ENCODE peak calls at places on chromosomes 2 and 18, in ten cellular contexts. R is left ventricle myocardium inferior, W is fibroblast of mammary gland, I is cardiac muscle cell, Z is tibial artery, J is heart right ventricle, H is OCI-LY7, K is lower lobe of right lung, Y is A549, X is cardiac fibroblast. D is an unnamed sample.

GRCh38 chr2:2830576-2830975 is 499.5 kb upstream of the MYT1L start:
- DNase-seq in X (no peak), Z (no peak), R (no peak), K (no peak), H (no peak), I (no peak), W (no peak), J (peak; percentile 0), Y (no peak), D (peak; percentile 41)

GRCh38 chr2:69645026-69645425 is 1.5 kb upstream of the AAK1 start:
- DNase-seq in X (no peak), I (no peak), Z (no peak), R (no peak), K (no peak), J (no peak), Y (no peak), H (peak; percentile 12), W (no peak), D (no peak)

GRCh38 chr18:29076645-29077044 is 899.7 kb upstream of the CDH2 start:
- DNase-seq in H (no peak), I (no peak), K (no peak), R (no peak), Y (no peak), W (no peak), J (no peak), X (no peak), Z (no peak), D (no peak)

GRCh38 chr2:191757256-191757655 is 79.3 kb downstream of the NABP1 start:
- DNase-seq in W (peak; percentile 12), K (no peak), J (no peak), Y (no peak), Z (no peak), I (no peak), H (no peak), R (no peak), X (no peak), D (no peak)

GRCh38 chr2:19349911-19350677 is 8.3 kb downstream of the OSR1 start:
- DNase-seq in Z (peak; percentile 85), K (peak; percentile 68), X (peak; percentile 58), I (peak; percentile 64), R (peak; percentile 55), H (peak; percentile 8), W (no peak), J (peak; percentile 47), Y (peak; percentile 58), D (peak; percentile 90)

GRCh38 chr2:27830616-27831120 is 59.1 kb downstream of the MRPL33 start:
- DNase-seq in R (no peak), K (no peak), W (no peak), I (no peak), X (no peak), Y (no peak), Z (no peak), H (no peak), J (no peak), D (no peak)

GRCh38 chr2:96119389-96119751 is 3.0 kb upstream of the ADRA2B start:
- DNase-seq in H (no peak), R (peak; percentile 4), Z (no peak), X (no peak), K (no peak), W (no peak), I (no peak), Y (no peak), J (no peak), D (peak; percentile 50)

GRCh38 chr2:23926289-23926749 is 604 bp downstream of the ATAD2B start:
- DNase-seq in H (peak; percentile 60), K (peak; percentile 71), R (peak; percentile 40), W (no peak), X (peak; percentile 28), Y (no peak), Z (no peak), J (no peak), I (no peak), D (peak; percentile 91)

GRCh38 chr2:75317316-75317715 is 118.0 kb upstream of the TACR1 start:
- DNase-seq in K (no peak), Z (no peak), H (no peak), Y (no peak), R (no peak), W (no peak), X (no peak), J (no peak), I (no peak), D (no peak)

GRCh38 chr2:202221873-202222272 is 16.5 kb downstream of the SUMO1 start:
- DNase-seq in Y (no peak), I (peak; percentile 17), Z (no peak), K (no peak), R (no peak), H (no peak), W (no peak), X (peak; percentile 13), J (no peak), D (no peak)

GRCh38 chr18:12973562-12974213 is 17.5 kb upstream of the CEP192 start:
- DNase-seq in I (no peak), J (no peak), K (no peak), W (peak; percentile 14), R (no peak), X (no peak), Y (no peak), H (no peak), Z (no peak), D (no peak)

GRCh38 chr2:217858519-217859466 is 144.0 kb downstream of the TNS1 start:
- DNase-seq in H (no peak), J (peak; percentile 93), X (peak; percentile 98), K (no peak), Z (peak; percentile 96), R (peak; percentile 88), I (peak; percentile 97), Y (peak; percentile 21), W (peak; percentile 95), D (peak; percentile 69)
- H3K4me3 ChIP-seq in H (no peak overlapping the region), J (peak overlapping the region; percentile 57), X (peak overlapping the region; percentile 17), K (peak overlapping the region; percentile 41), Z (peak overlapping the region; percentile 19), R (peak overlapping the region; percentile 72), I (peak overlapping the region; percentile 19), Y (no peak overlapping the region), W (no peak overlapping the region), D (no peak overlapping the region)

DNA sequence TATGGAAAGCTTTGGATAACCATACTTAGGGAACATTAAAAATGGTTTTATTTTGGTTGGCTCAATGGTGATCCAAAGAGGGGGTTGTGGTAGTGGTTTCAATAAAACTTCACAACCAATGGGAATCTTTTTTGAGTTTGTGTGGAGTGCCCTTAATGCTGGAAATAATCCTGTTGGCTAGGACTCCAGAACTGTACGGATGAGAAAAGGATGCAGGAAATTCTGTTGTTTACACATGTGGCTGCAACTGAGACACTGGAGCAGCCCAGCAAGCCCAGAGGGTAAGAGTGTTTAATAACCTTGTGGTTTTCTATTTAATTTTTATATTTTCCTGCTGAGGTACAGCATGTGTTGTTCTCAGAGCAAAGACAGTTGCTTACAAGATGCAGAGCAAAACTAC is at the start of gene CCDC102B:
- DNase-seq in Y (no peak), W (peak; percentile 84), K (no peak), I (peak; percentile 66), X (peak; percentile 78), J (no peak), H (no peak), R (no peak), Z (no peak), D (no peak)
- H3K4me3 ChIP-seq in Y (no peak within 1 kb of the TSS), W (peak within 1 kb of the TSS; percentile 33), K (peak within 1 kb of the TSS; percentile 20), I (no peak within 1 kb of the TSS), X (peak within 1 kb of the TSS; percentile 36), J (peak within 1 kb of the TSS; percentile 21), H (no peak within 1 kb of the TSS), R (peak within 1 kb of the TSS; percentile 34), Z (no peak within 1 kb of the TSS), D (no peak within 1 kb of the TSS)

DNA sequence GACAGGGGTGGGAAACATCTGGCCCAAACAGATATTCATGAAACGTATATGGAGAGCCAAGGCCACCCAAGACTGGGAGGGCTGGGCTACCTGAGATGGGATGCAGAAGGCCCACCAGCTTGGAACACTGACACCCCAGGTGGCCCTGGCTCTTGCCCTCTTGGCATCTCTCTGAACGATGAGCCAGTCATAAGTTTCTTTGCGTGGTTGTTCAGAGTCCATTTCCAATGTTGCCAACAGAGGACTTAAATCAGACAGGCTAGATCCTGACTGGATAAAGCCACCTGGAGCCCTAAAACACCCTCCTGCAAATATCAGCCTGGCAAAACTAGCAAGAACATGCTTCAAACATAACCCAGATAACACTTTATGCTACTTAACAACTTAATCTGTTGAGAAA is 42.6 kb downstream of the LPIN2 start:
- DNase-seq in H (no peak), I (no peak), X (no peak), J (no peak), W (no peak), R (no peak), Y (no peak), K (no peak), Z (no peak), D (no peak)
- H3K4me3 ChIP-seq in H (no peak overlapping the region), I (no peak overlapping the region), X (no peak overlapping the region), J (no peak overlapping the region), W (no peak overlapping the region), R (no peak overlapping the region), Y (no peak overlapping the region), K (no peak overlapping the region), Z (no peak overlapping the region), D (no peak overlapping the region)

GRCh38 chr2:162057426-162057825 is 16.6 kb downstream of the DPP4 start:
- DNase-seq in W (no peak), X (no peak), J (no peak), Z (no peak), Y (no peak), K (no peak), I (no peak), H (no peak), R (no peak), D (no peak)

GRCh38 chr2:162056796-162057399 is 17.1 kb downstream of the DPP4 start:
- DNase-seq in J (no peak), X (no peak), K (no peak), Y (no peak), Z (no peak), H (no peak), I (no peak), W (peak; percentile 42), R (no peak), D (no peak)

GRCh38 chr2:162060522-162060921 is 13.5 kb downstream of the DPP4 start:
- DNase-seq in H (no peak), J (no peak), X (no peak), K (no peak), Z (no peak), W (no peak), Y (no peak), R (no peak), I (no peak), D (no peak)

GRCh38 chr2:162061021-162061420 is 13.0 kb downstream of the DPP4 start:
- DNase-seq in H (no peak), K (no peak), X (no peak), Y (no peak), J (no peak), I (no peak), R (no peak), Z (no peak), W (no peak), D (no peak)

DNA sequence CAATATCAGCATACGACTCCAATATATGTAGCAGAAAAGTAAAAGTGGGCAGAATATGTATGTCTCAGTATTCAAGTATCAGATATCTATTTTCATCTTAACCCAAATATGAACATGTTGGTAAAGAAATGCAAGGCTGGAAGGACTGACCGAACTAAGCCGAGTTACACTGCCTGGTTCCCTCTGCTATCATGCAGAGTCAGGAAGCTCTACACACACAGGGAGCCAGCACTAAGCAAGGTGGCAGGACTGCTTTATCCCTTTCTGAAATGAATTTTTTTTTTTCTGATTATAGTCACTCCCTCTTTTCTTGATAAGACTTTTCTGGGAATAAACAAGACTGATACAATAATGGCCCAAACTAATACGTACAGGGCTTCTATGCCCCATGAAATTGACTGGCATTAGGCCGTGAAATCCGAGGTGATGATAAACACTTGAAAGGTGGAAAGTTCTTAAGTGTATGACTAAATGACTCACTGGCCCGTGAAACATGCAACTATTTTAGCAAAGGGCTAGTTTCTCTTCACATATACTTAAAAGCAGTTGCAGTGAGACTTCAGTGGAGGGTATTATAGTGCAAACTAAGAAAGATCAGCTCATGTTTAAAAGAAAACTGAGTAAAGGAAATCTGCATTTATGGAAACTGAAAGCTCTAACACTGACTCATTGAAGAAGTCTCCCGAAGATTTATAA is 14.9 kb downstream of the DPP4 start:
- DNase-seq in W (no peak), X (no peak), R (no peak), Z (no peak), I (peak; percentile 24), K (no peak), H (no peak), Y (no peak), J (no peak), D (no peak)
- H3K4me3 ChIP-seq in W (no peak overlapping the region), X (no peak overlapping the region), R (no peak overlapping the region), Z (no peak overlapping the region), I (no peak overlapping the region), K (no peak overlapping the region), H (no peak overlapping the region), Y (no peak overlapping the region), J (no peak overlapping the region), D (no peak overlapping the region)

D was measured in spleen.